ENCODE peak calls at places on chromosomes 6 and 20, in seven cellular contexts. C is MM.1S; D is keratinocyte; Y is BJ; E is astrocyte of the spinal cord; Z is Kasumi-1; B is stimulated activated CD8-positive, alpha-beta memory T cell treated with anti-CD3 and anti-CD28 coated beads, Interleukin-7, amount 100 ng/mL, for 1 hour. R is an unnamed sample.

GRCh38 chr6:131295081-131295480 is 159.8 kb downstream of the AKAP7 start:
- DNase-seq in E (no peak), D (no peak), Z (no peak), B (no peak), C (no peak), Y (no peak), R (no peak)

GRCh38 chr6:55882731-55883595 is 7.6 kb upstream of the BMP5 start:
- DNase-seq in E (peak), B (no peak), Y (peak), C (no peak), D (no peak), Z (no peak), R (no peak)

GRCh38 chr20:25259788-25260254 is 11.9 kb downstream of the PYGB start:
- DNase-seq in Y (no peak), B (no peak), Z (no peak), D (no peak), E (no peak), C (no peak), R (no peak)

GRCh38 chr20:45934046-45934586 is 367 bp upstream of the PCIF1 start:
- DNase-seq in Y (no peak), D (no peak), Z (peak), C (peak), B (no peak), E (peak), R (peak)

GRCh38 chr20:59123011-59123676 is 40.5 kb upstream of the ZNF831 start:
- DNase-seq in D (no peak), Y (no peak), B (no peak), Z (no peak), C (no peak), E (no peak), R (no peak)

GRCh38 chr20:51195419-51195901 is 172.6 kb upstream of the KCNG1 start:
- DNase-seq in E (peak), B (no peak), Z (no peak), Y (no peak), C (no peak), D (peak), R (no peak)

GRCh38 chr20:44457016-44457415 is 18.7 kb upstream of the TTPAL start:
- DNase-seq in Z (no peak), C (no peak), E (no peak), D (no peak), B (no peak), Y (no peak), R (no peak)

GRCh38 chr6:166587631-166588413 is 1.3 kb upstream of the RAMACL start:
- DNase-seq in Y (no peak), E (no peak), D (no peak), Z (peak), C (no peak), B (no peak), R (peak)

GRCh38 chr6:106470811-106471210 is 110.3 kb downstream of the CRYBG1 start:
- DNase-seq in D (no peak), Z (no peak), C (no peak), B (no peak), Y (no peak), E (no peak), R (no peak)

GRCh38 chr20:38579219-38579618 is 1.8 kb upstream of the ADIG start:
- DNase-seq in C (no peak), Y (no peak), D (no peak), E (no peak), Z (no peak), B (no peak), R (no peak)

GRCh38 chr20:24994470-24995368 is 2.2 kb upstream of the APMAP start:
- DNase-seq in E (peak), D (peak), B (peak), Z (peak), Y (no peak), C (peak), R (peak)

GRCh38 chr6:1627884-1628550 is 18.3 kb downstream of the FOXC1 start:
- DNase-seq in Y (no peak), C (no peak), E (peak), D (no peak), B (no peak), Z (no peak), R (no peak)

GRCh38 chr20:36571564-36572504 is 1.6 kb upstream of the TGIF2 start:
- DNase-seq in E (no peak), Z (no peak), B (no peak), C (no peak), D (no peak), Y (no peak), R (no peak)

GRCh38 chr6:161870236-161870901 is 596.5 kb upstream of the AGPAT4 start:
- DNase-seq in B (no peak), Z (no peak), Y (no peak), D (no peak), E (no peak), C (no peak), R (no peak)

GRCh38 chr6:158068893-158069799 is 87.5 kb downstream of the SYNJ2 start:
- DNase-seq in B (no peak), E (peak), Z (no peak), D (peak), Y (no peak), C (no peak), R (no peak)

GRCh38 chr6:161346717-161347504 is 73.0 kb upstream of the AGPAT4 start:
- DNase-seq in Z (no peak), B (no peak), D (no peak), C (no peak), E (no peak), Y (no peak), R (no peak)

GRCh38 chr6:82570083-82570482 is 206.5 kb downstream of the TPBG start:
- DNase-seq in Y (no peak), Z (no peak), D (no peak), C (no peak), E (peak), B (no peak), R (no peak)

GRCh38 chr20:46246527-46246926 is 61.8 kb downstream of the CDH22 start:
- DNase-seq in Z (no peak), D (no peak), C (no peak), B (no peak), E (no peak), Y (no peak), R (no peak)